ENCODE peak calls at places on chromosome 17, in nine cellular contexts. E, H, U, G, A, X, N, L and C are unnamed samples.

GRCh38 chr17:33014751-33015150 is 23.1 kb downstream of the SPACA3 start:
- DNase-seq in U (no peak), G (no peak), A (no peak), H (no peak), X (peak), L (no peak), N (no peak), E (no peak), C (no peak)

GRCh38 chr17:45172541-45173286 is 11.0 kb downstream of the HEXIM2 start:
- DNase-seq in N (peak), L (peak), G (peak), U (no peak), X (peak), A (no peak), H (peak), E (peak), C (peak)

GRCh38 chr17:45904886-45905285 is 10.5 kb downstream of the MAPT start:
- DNase-seq in L (no peak), H (peak), E (no peak), N (no peak), A (no peak), X (no peak), U (no peak), G (no peak), C (no peak)

GRCh38 chr17:57274162-57274561 is 17.8 kb downstream of the MSI2 start:
- DNase-seq in A (no peak), X (no peak), U (no peak), L (no peak), E (no peak), H (no peak), N (no peak), G (no peak), C (no peak)

GRCh38 chr17:43169561-43170139 is 1.4 kb upstream of the NBR1 start:
- DNase-seq in A (peak), H (peak), U (no peak), E (peak), G (peak), L (no peak), N (peak), X (peak), C (peak)

GRCh38 chr17:37701424-37702020 is 43.3 kb downstream of the HNF1B start:
- DNase-seq in X (no peak), N (no peak), L (peak), A (no peak), H (peak), G (peak), E (no peak), U (no peak), C (peak)

GRCh38 chr17:42321555-42321954 is 33.3 kb downstream of the STAT5A start:
- DNase-seq in E (no peak), H (no peak), N (no peak), L (no peak), U (no peak), G (no peak), A (no peak), X (no peak), C (no peak)

GRCh38 chr17:47803751-47804150 is 17.8 kb downstream of the OSBPL7 start:
- DNase-seq in U (peak), G (no peak), E (no peak), L (no peak), A (no peak), X (peak), N (no peak), H (no peak), C (no peak)

GRCh38 chr17:10144456-10144855 is 54.0 kb downstream of the GAS7 start:
- DNase-seq in U (no peak), A (no peak), H (no peak), E (no peak), L (no peak), G (no peak), X (no peak), N (no peak), C (no peak)

GRCh38 chr17:46977348-46977747 is 1.7 kb downstream of the RPRML start:
- DNase-seq in A (no peak), U (no peak), E (no peak), G (peak), L (no peak), H (peak), X (no peak), N (no peak), C (peak)

GRCh38 chr17:1041746-1042145 is 44.8 kb downstream of the TIMM22 start:
- DNase-seq in N (peak), X (no peak), E (peak), H (no peak), G (no peak), L (no peak), U (no peak), A (no peak), C (no peak)

GRCh38 chr17:50274142-50274944 is at the start of gene TMEM92:
- DNase-seq in E (no peak), A (no peak), G (peak), N (peak), X (no peak), L (no peak), U (no peak), H (peak), C (peak)

GRCh38 chr17:36501963-36502362 is 15.5 kb downstream of the ZNHIT3 start:
- DNase-seq in X (no peak), L (no peak), G (no peak), H (no peak), A (no peak), N (no peak), E (no peak), U (no peak), C (no peak)

GRCh38 chr17:65696739-65697394 is 135.4 kb upstream of the AXIN2 start:
- DNase-seq in U (no peak), N (no peak), E (no peak), H (no peak), A (no peak), G (no peak), X (no peak), L (no peak), C (no peak)

GRCh38 chr17:337866-338265 is 14.7 kb downstream of the RPH3AL start:
- DNase-seq in H (no peak), E (no peak), G (no peak), X (no peak), A (no peak), N (peak), U (no peak), L (no peak), C (no peak)

GRCh38 chr17:34675143-34675542 is 95.8 kb downstream of the TMEM132E start:
- DNase-seq in N (no peak), X (no peak), L (no peak), A (peak), E (no peak), G (no peak), H (no peak), U (no peak), C (no peak)

GRCh38 chr17:61400058-61400785 is 579 bp downstream of the TBX2 start:
- DNase-seq in N (no peak), L (no peak), A (no peak), X (no peak), H (peak), G (no peak), U (no peak), E (no peak), C (no peak)

GRCh38 chr17:62089296-62089695 is 24.2 kb upstream of the MED13 start:
- DNase-seq in L (no peak), X (no peak), H (no peak), A (no peak), U (no peak), G (no peak), N (no peak), E (no peak), C (no peak)

GRCh38 chr17:2758870-2759269 is 9.4 kb upstream of the CCDC92B start:
- DNase-seq in N (no peak), H (no peak), E (no peak), G (no peak), X (no peak), L (no peak), U (no peak), A (no peak), C (no peak)

GRCh38 chr17:45229681-45230409 is 8.2 kb downstream of the FMNL1 start:
- DNase-seq in L (no peak), E (peak), H (no peak), N (peak), G (peak), X (peak), A (no peak), U (no peak), C (no peak)

GRCh38 chr17:78127240-78127887 is 1.2 kb downstream of the TMC6 start:
- DNase-seq in U (peak), L (peak), E (peak), X (no peak), A (peak), G (peak), H (peak), N (peak), C (peak)

GRCh38 chr17:55746466-55746865 is 4.4 kb upstream of the PCTP start:
- DNase-seq in A (no peak), E (no peak), X (no peak), U (no peak), H (no peak), N (no peak), L (no peak), G (no peak), C (no peak)

GRCh38 chr17:441155-441950 is 88.7 kb upstream of the RPH3AL start:
- DNase-seq in U (no peak), G (no peak), H (no peak), N (no peak), X (no peak), L (no peak), E (no peak), A (no peak), C (no peak)

GRCh38 chr17:57722704-57723043 is 22.4 kb downstream of the CCDC182 start:
- DNase-seq in A (no peak), L (no peak), G (no peak), U (no peak), E (no peak), H (no peak), X (no peak), N (no peak), C (no peak)

GRCh38 chr17:48830840-48831548 is at the start of gene CALCOCO2:
- DNase-seq in U (peak), A (peak), N (peak), L (peak), X (peak), G (peak), H (peak), E (peak), C (peak)

GRCh38 chr17:50587571-50587970 is 27.1 kb downstream of the CACNA1G start:
- DNase-seq in X (no peak), E (no peak), G (no peak), H (no peak), A (no peak), N (no peak), L (no peak), U (no peak), C (no peak)

DNA sequence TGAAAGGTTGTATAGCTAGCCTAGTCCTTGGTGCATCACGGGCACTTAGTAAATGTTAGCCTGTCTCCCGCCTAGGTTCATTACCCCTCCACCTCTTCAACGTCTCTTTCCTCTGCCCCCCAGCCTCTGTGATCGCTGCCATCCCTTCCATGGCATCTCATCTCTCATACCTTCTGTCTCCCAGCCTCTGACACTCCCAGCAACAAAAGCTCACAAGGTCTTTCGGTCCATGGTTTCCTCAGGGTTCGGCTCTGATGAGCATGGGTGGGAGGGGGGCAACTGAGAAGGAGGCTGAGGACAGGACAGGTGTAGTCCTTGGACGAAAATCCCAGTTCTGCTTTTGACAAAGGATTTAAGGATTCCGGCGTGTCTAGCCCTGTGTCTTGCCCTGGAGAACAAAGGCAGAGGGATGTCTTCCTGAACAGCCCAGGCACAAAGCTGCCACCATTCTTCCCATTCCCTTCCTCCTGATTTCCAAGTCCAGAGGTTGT is 16.7 kb downstream of the CCR7 start:
- DNase-seq in U (peak), E (no peak), A (peak), X (peak), H (no peak), G (no peak), N (no peak), L (no peak), C (no peak)
- H3K27ac ChIP-seq in U (peak), E (peak), A (peak), X (peak), H (no peak), G (peak), N (peak), L (no peak), C (peak)

GRCh38 chr17:7248811-7249210 is 2.7 kb downstream of the CTDNEP1 start:
- DNase-seq in N (no peak), X (no peak), E (no peak), U (no peak), H (no peak), L (no peak), A (no peak), G (no peak), C (no peak)
- H3K4me3 ChIP-seq in N (no peak), X (no peak), E (peak), U (no peak), H (no peak), L (no peak), A (no peak), G (no peak), C (no peak)

DNA sequence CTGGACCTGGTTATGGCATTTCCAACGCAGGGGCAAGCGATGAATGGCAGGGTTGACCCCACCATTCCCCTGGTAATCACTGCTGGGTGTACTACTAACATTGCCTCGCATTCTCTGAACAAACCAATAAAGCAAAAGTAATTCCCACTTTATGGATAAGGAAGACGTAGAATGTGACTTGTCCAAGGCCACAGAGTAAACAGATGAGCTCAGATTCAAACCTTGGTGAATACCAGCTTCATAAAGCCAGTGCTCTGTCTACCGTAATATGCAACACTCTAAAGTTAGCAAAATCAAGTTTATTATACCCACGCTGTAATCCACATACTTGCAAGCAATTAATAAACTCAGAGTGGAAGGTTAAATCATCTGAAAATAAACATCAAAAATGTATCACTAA is 59.6 kb downstream of the ANKFY1 start:
- DNase-seq in L (no peak), H (no peak), U (no peak), E (no peak), A (no peak), N (no peak), G (no peak), X (no peak), C (no peak)
- H3K27ac ChIP-seq in L (no peak), H (no peak), U (peak), E (peak), A (peak), N (no peak), G (peak), X (peak), C (no peak)

DNA sequence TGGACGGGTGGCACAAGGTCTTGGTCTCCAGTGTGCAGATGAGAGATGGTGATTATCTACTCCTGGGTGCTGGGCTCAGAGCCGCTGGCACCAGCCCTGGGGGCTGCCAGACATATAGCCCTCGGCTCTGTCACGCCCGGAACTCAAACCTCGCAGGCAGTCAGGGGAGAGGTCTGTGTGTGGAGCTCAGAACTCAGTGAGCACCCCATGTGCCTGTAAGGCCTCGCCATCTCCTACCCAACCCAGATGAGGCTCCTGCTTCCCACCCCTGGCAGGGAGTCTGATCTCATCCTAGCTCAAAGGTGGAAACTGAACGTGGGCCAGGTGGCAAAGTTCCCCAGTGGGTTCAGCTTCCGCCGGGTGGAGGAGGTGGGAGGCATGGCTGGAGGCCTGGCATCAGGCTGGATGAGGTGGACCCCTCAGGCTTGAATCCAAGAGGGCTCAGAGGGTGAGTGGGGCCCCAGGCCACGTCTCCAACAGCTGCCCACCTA is 22.6 kb upstream of the NPTX1 start:
- DNase-seq in G (no peak), U (no peak), E (no peak), X (no peak), H (no peak), A (no peak), N (no peak), L (no peak), C (no peak)
- H3K4me3 ChIP-seq in G (no peak), U (no peak), E (no peak), X (peak), H (no peak), A (no peak), N (no peak), L (no peak), C (no peak)

DNA sequence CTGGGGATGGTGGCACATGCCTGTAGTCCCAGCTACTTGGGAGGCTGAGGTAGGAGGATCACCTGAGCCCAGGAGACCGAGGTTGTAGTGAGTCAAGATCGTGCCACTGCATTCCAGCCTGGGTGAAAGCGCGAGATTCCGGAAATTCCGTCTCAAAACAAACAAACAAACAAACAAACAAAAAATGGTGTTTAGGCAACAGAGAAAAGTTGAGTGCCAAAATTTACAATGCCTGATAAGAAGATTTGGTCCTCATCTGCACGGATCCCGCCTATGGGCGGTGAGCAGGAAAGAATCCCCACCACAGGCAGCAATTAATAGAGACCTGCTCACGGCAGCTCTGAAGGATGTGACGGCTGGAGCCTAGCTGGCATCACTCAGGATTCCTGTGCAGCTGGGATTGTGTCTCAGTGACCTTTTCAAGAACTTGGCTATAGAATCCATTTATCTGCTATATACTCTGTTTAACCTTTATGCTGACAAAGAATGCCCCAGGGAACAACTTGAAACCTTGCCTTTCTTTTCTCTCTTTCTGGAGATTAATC is 14.0 kb upstream of the TEX2 start:
- DNase-seq in E (no peak), G (no peak), N (no peak), X (no peak), L (no peak), H (no peak), A (no peak), U (no peak), C (no peak)
- H3K27ac ChIP-seq in E (peak), G (peak), N (no peak), X (no peak), L (no peak), H (no peak), A (peak), U (no peak), C (peak)